ENCODE peak calls at places on chromosomes 4 and X, in six cellular contexts. G is body of pancreas, P is heart right ventricle, J is lower lobe of right lung, S is cardiac muscle cell, M is endothelial cell of umbilical vein. Z is an unnamed sample.

GRCh38 chrX:40406330-40406859 is 174.4 kb upstream of the ATP6AP2 start:
- DNase-seq in S (no peak), M (no peak), P (no peak), G (no peak), J (no peak), Z (no peak)

GRCh38 chr4:76539979-76540378 is 105.0 kb downstream of the SHROOM3 start:
- DNase-seq in P (no peak), G (no peak), J (no peak), S (peak; percentile 47), M (no peak), Z (no peak)

GRCh38 chr4:6788123-6788522 is 5.6 kb downstream of the KIAA0232 start:
- DNase-seq in S (no peak), G (no peak), J (peak; percentile 61), P (no peak), M (no peak), Z (no peak)

GRCh38 chr4:93776386-93777080 is 52.0 kb upstream of the ATOH1 start:
- DNase-seq in M (peak; percentile 4), P (no peak), S (peak; percentile 45), J (no peak), G (no peak), Z (no peak)

GRCh38 chrX:31993635-31994034 is 921.8 kb upstream of the FTHL17 start:
- DNase-seq in G (no peak), J (no peak), M (no peak), S (no peak), P (no peak), Z (no peak)

GRCh38 chr4:158758142-158758541 is 10.7 kb upstream of the FNIP2 start:
- DNase-seq in S (peak; percentile 49), G (no peak), J (no peak), P (no peak), M (no peak), Z (no peak)

GRCh38 chr4:30610361-30610760 is 109.8 kb upstream of the PCDH7 start:
- DNase-seq in J (no peak), G (no peak), S (peak; percentile 53), M (no peak), P (no peak), Z (no peak)

GRCh38 chr4:137558951-137559350 is 26.7 kb upstream of the PCDH18 start:
- DNase-seq in S (peak; percentile 32), J (no peak), P (no peak), M (peak; percentile 48), G (no peak), Z (no peak)

GRCh38 chrX:56733459-56734046 is 4.5 kb downstream of the NBDY start:
- DNase-seq in J (no peak), S (peak; percentile 51), M (peak; percentile 51), P (peak; percentile 39), G (peak; percentile 53), Z (peak; percentile 51)

GRCh38 chr4:131644619-131645018 is 1504.5 kb upstream of the PCDH10 start:
- DNase-seq in S (peak; percentile 76), J (no peak), M (peak; percentile 32), P (no peak), G (no peak), Z (no peak)

GRCh38 chr4:123340381-123340701 is 56.3 kb upstream of the SPRY1 start:
- DNase-seq in S (peak; percentile 83), J (no peak), G (no peak), P (no peak), M (peak; percentile 92), Z (no peak)

DNA sequence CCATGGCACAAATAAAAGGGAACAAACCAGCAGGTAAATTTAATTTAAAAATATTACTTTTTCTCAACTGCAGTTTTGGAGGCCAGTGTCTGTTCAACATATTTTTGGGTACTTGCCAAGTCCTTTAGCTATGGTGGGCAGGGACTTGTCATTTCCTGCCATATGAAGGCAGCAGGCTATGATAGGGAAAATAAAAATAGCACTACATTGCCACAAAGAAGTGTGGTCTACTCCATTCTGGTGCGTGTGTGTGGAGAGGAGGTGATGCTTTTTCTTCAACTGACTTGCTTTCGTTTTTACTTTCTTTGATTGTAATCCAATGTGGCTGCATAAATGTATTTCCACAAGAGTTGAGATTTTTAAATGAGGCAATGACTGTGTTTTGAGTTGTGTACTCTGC is 17.2 kb downstream of the GPR174 start:
- DNase-seq in J (no peak), G (no peak), S (no peak), P (no peak), M (no peak), Z (peak; percentile 76)
- H3K27me3 ChIP-seq in J (no peaks in the 10 kb centered on the region), G (no peaks in the 10 kb centered on the region), S (no peaks in the 10 kb centered on the region), P (no peaks in the 10 kb centered on the region), M (no peaks in the 10 kb centered on the region), Z (no peaks in the 10 kb centered on the region)

DNA sequence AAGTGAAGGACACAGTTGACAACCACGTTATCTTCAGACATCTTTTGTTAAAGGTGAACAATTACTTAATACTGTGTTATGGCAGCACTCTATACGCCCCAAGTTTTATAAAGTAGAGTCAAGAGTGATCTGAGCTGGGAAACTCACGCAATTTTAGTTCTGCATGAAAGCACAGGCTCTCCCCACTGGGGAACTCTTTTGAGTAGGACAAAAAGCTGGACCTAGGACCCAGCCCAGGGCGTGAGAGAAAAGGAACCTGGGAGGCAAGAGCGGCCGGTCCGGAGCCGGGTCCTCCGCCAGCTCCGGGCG is 152.6 kb upstream of the SLC4A4 start:
- DNase-seq in J (no peak), S (no peak), M (no peak), P (no peak), G (no peak), Z (no peak)
- H3K4me3 ChIP-seq in J (peak overlapping the region; percentile 66), S (peak overlapping the region; percentile 82), M (peak overlapping the region; percentile 34), P (peak overlapping the region; percentile 82), G (no peak overlapping the region), Z (no peak overlapping the region)

GRCh38 chr4:47031011-47031678 is at the start of gene GABRB1:
- DNase-seq in S (peak; percentile 55), M (peak; percentile 62), G (peak; percentile 71), J (peak; percentile 63), P (peak; percentile 24), Z (no peak)
- H3K27me3 ChIP-seq in S (peaks cover 19% of the 10 kb centered on the region), M (peaks cover 32% of the 10 kb centered on the region), G (no peaks in the 10 kb centered on the region), J (peaks cover 25% of the 10 kb centered on the region), P (peaks cover 8% of the 10 kb centered on the region), Z (peaks cover 30% of the 10 kb centered on the region)

GRCh38 chr4:4647041-4647440 is 105.2 kb upstream of the STX18 start:
- DNase-seq in S (no peak), J (no peak), P (no peak), M (no peak), G (no peak), Z (no peak)
- H3K4me3 ChIP-seq in S (no peak overlapping the region), J (no peak overlapping the region), P (no peak overlapping the region), M (no peak overlapping the region), G (no peak overlapping the region), Z (no peak overlapping the region)

DNA sequence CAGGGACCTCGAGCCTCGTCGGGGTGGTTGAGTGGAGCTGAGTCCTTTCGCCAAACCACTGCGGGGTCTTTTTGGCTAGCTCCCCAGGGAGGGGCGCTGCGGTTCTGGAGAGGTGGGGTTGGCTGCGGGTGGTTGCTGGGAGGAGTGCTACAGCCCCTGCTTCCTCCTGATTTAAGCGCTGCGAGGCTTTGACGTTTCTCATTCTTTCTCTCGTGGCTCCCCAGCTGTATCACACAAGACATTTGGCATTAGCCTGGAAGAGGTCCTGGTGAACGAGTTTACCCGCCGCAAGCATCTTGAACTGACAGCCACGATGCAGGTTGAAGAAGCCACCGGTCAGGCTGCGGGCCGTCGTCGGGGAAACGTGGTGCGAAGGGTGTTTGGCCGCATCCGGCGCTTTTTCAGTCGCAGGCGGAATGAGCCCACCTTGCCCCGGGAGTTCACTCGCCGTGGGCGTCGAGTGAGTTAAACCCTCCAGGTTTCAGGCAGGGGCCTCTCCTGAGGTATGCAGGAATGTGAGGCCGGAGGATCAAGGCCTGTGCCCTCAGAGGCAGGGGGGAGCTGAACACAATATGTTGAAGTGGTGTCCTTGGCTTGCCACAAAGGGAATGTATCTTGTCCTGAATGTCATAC is 25.5 kb downstream of the ARHGAP36 start:
- DNase-seq in M (no peak), P (no peak), J (no peak), S (no peak), G (no peak), Z (no peak)
- H3K27me3 ChIP-seq in M (peaks cover 3% of the 10 kb centered on the region), P (peaks cover 23% of the 10 kb centered on the region), J (peaks cover 19% of the 10 kb centered on the region), S (peaks cover 97% of the 10 kb centered on the region), G (no peaks in the 10 kb centered on the region), Z (no peaks in the 10 kb centered on the region)

GRCh38 chrX:637660-638481 is 7.3 kb downstream of the SHOX start:
- DNase-seq in P (no peak), S (no peak), M (no peak), J (no peak), G (no peak), Z (no peak)
- H3K4me3 ChIP-seq in P (peak overlapping the region; percentile 14), S (no peak overlapping the region), M (no peak overlapping the region), J (no peak overlapping the region), G (no peak overlapping the region), Z (no peak overlapping the region)

Z was measured in CD4-positive, CD25-positive, alpha-beta regulatory T cell.